ENCODE peak calls at places on chromosomes 3 and 15, in nine cellular contexts. L is colonic mucosa, C is AG09309, J is right atrium auricular region, S is K562, K is fibroblast of mammary gland, F is lower lobe of right lung, W is foreskin fibroblast, T is GM12878. B is an unnamed sample.

GRCh38 chr15:101455291-101455916 is 34.1 kb downstream of the PCSK6 start:
- DNase-seq in L (no peak), C (no peak), J (no peak), S (peak; percentile 58), K (peak; percentile 58), F (no peak), W (peak; percentile 35), T (no peak), B (no peak)

GRCh38 chr3:159082514-159082913 is 280.7 kb downstream of the MFSD1 start:
- DNase-seq in L (no peak), C (peak; percentile 46), J (no peak), S (no peak), K (peak; percentile 59), F (no peak), W (peak; percentile 88), T (no peak), B (no peak)

GRCh38 chr3:194487289-194488006 is 646 bp upstream of the ATP13A3 start:
- DNase-seq in L (peak; percentile 60), C (no peak), J (peak; percentile 76), S (peak; percentile 83), K (no peak), F (peak; percentile 79), W (no peak), T (no peak), B (no peak)

GRCh38 chr3:126136428-126137220 is 43.8 kb downstream of the ALDH1L1 start:
- DNase-seq in L (peak; percentile 9), C (no peak), J (no peak), S (no peak), K (no peak), F (peak; percentile 10), W (no peak), T (no peak), B (no peak)

GRCh38 chr15:72284781-72285180 is 12.4 kb upstream of the PARP6 start:
- DNase-seq in L (no peak), C (no peak), J (no peak), S (no peak), K (peak; percentile 25), F (no peak), W (no peak), T (no peak), B (no peak)

GRCh38 chr3:45760878-45761711 is 35.2 kb downstream of the SLC6A20 start:
- DNase-seq in L (peak; percentile 51), C (peak; percentile 43), J (peak; percentile 59), S (peak; percentile 71), K (peak; percentile 71), F (no peak), W (peak; percentile 54), T (peak; percentile 5), B (peak; percentile 51)

GRCh38 chr3:150744041-150745026 is 18.6 kb downstream of the SIAH2 start:
- DNase-seq in L (no peak), C (no peak), J (no peak), S (no peak), K (no peak), F (no peak), W (no peak), T (no peak), B (no peak)

GRCh38 chr3:107669669-107670068 is 146.9 kb downstream of the BBX start:
- DNase-seq in L (no peak), C (no peak), J (no peak), S (no peak), K (peak; percentile 47), F (no peak), W (no peak), T (no peak), B (no peak)

GRCh38 chr3:100245146-100245545 is 15.6 kb upstream of the TBC1D23 start:
- DNase-seq in L (no peak), C (no peak), J (no peak), S (no peak), K (no peak), F (no peak), W (no peak), T (no peak), B (no peak)

GRCh38 chr3:186099178-186099577 is 9.7 kb downstream of the ETV5 start:
- DNase-seq in L (no peak), C (no peak), J (peak; percentile 66), S (no peak), K (peak; percentile 74), F (peak; percentile 63), W (peak; percentile 87), T (no peak), B (no peak)

GRCh38 chr3:16290007-16290826 is 25.2 kb downstream of the OXNAD1 start:
- DNase-seq in L (peak; percentile 65), C (no peak), J (no peak), S (peak; percentile 64), K (peak; percentile 64), F (no peak), W (peak; percentile 41), T (no peak), B (peak; percentile 24)

GRCh38 chr3:71693641-71694040 is 31.6 kb downstream of the EIF4E3 start:
- DNase-seq in L (no peak), C (no peak), J (no peak), S (no peak), K (no peak), F (peak; percentile 56), W (no peak), T (no peak), B (no peak)

GRCh38 chr3:71694358-71694999 is 30.7 kb downstream of the EIF4E3 start:
- DNase-seq in L (peak; percentile 34), C (no peak), J (no peak), S (no peak), K (peak; percentile 73), F (no peak), W (peak; percentile 51), T (no peak), B (no peak)

GRCh38 chr3:71689305-71689704 is 35.9 kb downstream of the EIF4E3 start:
- DNase-seq in L (no peak), C (no peak), J (no peak), S (no peak), K (no peak), F (no peak), W (no peak), T (no peak), B (no peak)

GRCh38 chr3:71690222-71690821 is 34.9 kb downstream of the EIF4E3 start:
- DNase-seq in L (no peak), C (peak; percentile 44), J (no peak), S (no peak), K (peak; percentile 90), F (no peak), W (peak; percentile 58), T (no peak), B (no peak)

GRCh38 chr3:71692139-71692538 is 33.1 kb downstream of the EIF4E3 start:
- DNase-seq in L (no peak), C (no peak), J (no peak), S (no peak), K (no peak), F (no peak), W (no peak), T (no peak), B (no peak)
- H3K4me3 ChIP-seq in L (no peak overlapping the region), C (no peak overlapping the region), J (no peak overlapping the region), S (no peak overlapping the region), K (no peak overlapping the region), F (no peak overlapping the region), W (no peak overlapping the region), T (no peak overlapping the region), B (no peak overlapping the region)

GRCh38 chr3:9901967-9902366 is 681 bp upstream of the IL17RE start:
- DNase-seq in L (no peak), C (no peak), J (no peak), S (no peak), K (no peak), F (no peak), W (no peak), T (no peak), B (no peak)

GRCh38 chr3:9903904-9904303 is 1.3 kb downstream of the IL17RE start:
- DNase-seq in L (no peak), C (no peak), J (no peak), S (no peak), K (no peak), F (no peak), W (no peak), T (no peak), B (no peak)

GRCh38 chr3:9902372-9903237 is at the start of gene IL17RE:
- DNase-seq in L (peak; percentile 89), C (no peak), J (no peak), S (peak; percentile 66), K (no peak), F (peak; percentile 76), W (no peak), T (no peak), B (no peak)

GRCh38 chr3:9906480-9906879 is 3.8 kb downstream of the IL17RE start:
- DNase-seq in L (no peak), C (no peak), J (no peak), S (no peak), K (no peak), F (no peak), W (no peak), T (no peak), B (no peak)

GRCh38 chr3:9903238-9903624 is 583 bp downstream of the IL17RE start:
- DNase-seq in L (no peak), C (no peak), J (no peak), S (no peak), K (peak; percentile 60), F (no peak), W (peak; percentile 56), T (no peak), B (no peak)
- H3K4me3 ChIP-seq in L (peak overlapping the region; percentile 54), C (no peak overlapping the region), J (no peak overlapping the region), S (no peak overlapping the region), K (peak overlapping the region; percentile 33), F (peak overlapping the region; percentile 55), W (peak overlapping the region; percentile 38), T (no peak overlapping the region), B (peak overlapping the region; percentile 73)

DNA sequence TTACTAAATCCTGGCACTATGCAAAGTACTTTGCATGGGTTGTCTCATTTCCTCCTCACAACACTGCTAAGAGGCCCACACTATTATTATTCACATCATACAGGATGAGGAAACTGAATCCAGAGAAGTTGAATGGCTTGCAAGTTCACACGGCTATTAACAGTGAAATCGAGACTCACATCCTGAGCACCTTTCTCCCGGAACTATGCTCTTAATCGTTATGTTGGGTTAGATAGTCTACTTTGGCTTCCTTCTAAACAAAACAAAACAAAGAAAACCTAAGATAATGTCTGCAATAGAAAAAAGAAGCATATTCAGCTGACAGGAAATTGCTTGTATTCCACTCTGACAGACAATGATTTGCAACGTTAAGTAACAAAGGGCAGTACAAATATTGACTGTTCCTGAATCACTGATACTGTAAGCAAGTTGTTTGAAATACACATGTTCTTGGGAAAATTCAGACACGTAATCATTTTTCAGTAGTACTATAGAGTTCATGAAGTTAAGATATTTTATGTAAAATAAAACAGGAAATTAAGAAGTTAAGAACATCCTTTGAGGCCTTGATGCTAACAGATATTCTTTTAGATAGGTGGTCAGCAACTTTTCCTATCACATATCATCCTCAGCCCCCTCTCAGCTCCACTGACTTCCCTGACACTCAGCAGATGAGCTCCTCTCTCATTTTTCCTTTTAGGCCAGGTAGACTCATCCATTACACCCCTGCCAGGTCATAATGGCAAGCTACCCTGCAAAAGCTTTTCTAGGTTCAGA is 40.7 kb downstream of the C2CD4B start:
- DNase-seq in L (no peak), C (no peak), J (no peak), S (no peak), K (no peak), F (no peak), W (no peak), T (no peak), B (no peak)
- H3K4me3 ChIP-seq in L (no peak overlapping the region), C (no peak overlapping the region), J (no peak overlapping the region), S (no peak overlapping the region), K (no peak overlapping the region), F (no peak overlapping the region), W (no peak overlapping the region), T (no peak overlapping the region), B (no peak overlapping the region)

DNA sequence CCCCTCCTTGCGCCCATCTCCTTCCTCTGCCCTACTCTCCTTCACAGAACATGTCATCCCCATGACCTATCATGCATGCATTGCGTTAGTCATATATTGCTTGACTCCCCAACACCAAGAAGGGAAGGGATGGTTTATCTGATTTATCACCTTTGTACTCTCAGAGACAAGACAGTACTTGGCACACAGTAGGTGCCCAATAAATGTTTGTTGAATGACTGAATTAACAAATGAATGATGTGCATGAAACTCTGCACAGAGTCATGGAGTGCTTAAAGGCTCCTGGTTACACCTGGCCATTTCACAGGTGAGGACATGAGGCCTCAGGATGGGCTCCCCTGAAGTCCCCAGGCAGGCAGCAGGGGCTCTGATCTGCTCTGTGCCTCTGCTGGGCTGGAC is 59.6 kb downstream of the IQSEC1 start:
- DNase-seq in L (no peak), C (no peak), J (no peak), S (no peak), K (no peak), F (no peak), W (no peak), T (no peak), B (no peak)
- H3K4me3 ChIP-seq in L (no peak overlapping the region), C (no peak overlapping the region), J (no peak overlapping the region), S (no peak overlapping the region), K (no peak overlapping the region), F (peak overlapping the region; percentile 43), W (no peak overlapping the region), T (peak overlapping the region; percentile 70), B (no peak overlapping the region)

B was measured in HCT116.